ENCODE peak calls at places on chromosomes 1 and 21, in eight cellular contexts. M, R, L, Y, C, F, S and Q are unnamed samples.

GRCh38 chr1:177228721-177229088 is 57.9 kb downstream of the BRINP2 start:
- DNase-seq in M (no peak), R (peak), L (no peak), Y (no peak), C (no peak), F (no peak), S (no peak), Q (peak)

GRCh38 chr21:28979092-28979491 is 13.6 kb downstream of the LTN1 start:
- DNase-seq in M (no peak), R (no peak), L (no peak), Y (no peak), C (no peak), F (no peak), S (no peak), Q (no peak)

GRCh38 chr1:46464013-46464548 is 25.6 kb upstream of the DMBX1 start:
- DNase-seq in M (no peak), R (no peak), L (no peak), Y (no peak), C (no peak), F (no peak), S (no peak), Q (no peak)

GRCh38 chr1:62333431-62333830 is 14.2 kb upstream of the KANK4 start:
- DNase-seq in M (no peak), R (no peak), L (no peak), Y (no peak), C (no peak), F (no peak), S (no peak), Q (no peak)

GRCh38 chr1:25197982-25198681 is 34.2 kb downstream of the SYF2 start:
- DNase-seq in M (no peak), R (no peak), L (no peak), Y (no peak), C (no peak), F (no peak), S (no peak), Q (no peak)

GRCh38 chr1:214123061-214123784 is 135.4 kb downstream of the PROX1 start:
- DNase-seq in M (peak), R (peak), L (no peak), Y (peak), C (peak), F (peak), S (peak), Q (peak)

GRCh38 chr1:172499636-172500141 is 33.3 kb upstream of the SUCO start:
- DNase-seq in M (no peak), R (peak), L (no peak), Y (peak), C (no peak), F (no peak), S (no peak), Q (no peak)

GRCh38 chr21:31660134-31660565 is 657 bp downstream of the SOD1 start:
- DNase-seq in M (no peak), R (peak), L (no peak), Y (peak), C (peak), F (peak), S (no peak), Q (no peak)

GRCh38 chr1:230147253-230148193 is 80.5 kb downstream of the GALNT2 start:
- DNase-seq in M (no peak), R (no peak), L (no peak), Y (no peak), C (no peak), F (no peak), S (no peak), Q (no peak)

GRCh38 chr1:178613271-178613945 is 100.5 kb downstream of the TEX35 start:
- DNase-seq in M (no peak), R (peak), L (no peak), Y (no peak), C (no peak), F (no peak), S (no peak), Q (no peak)

GRCh38 chr1:32619701-32620485 is 30.5 kb downstream of the ZBTB8OS start:
- DNase-seq in M (no peak), R (peak), L (no peak), Y (no peak), C (no peak), F (no peak), S (no peak), Q (no peak)

GRCh38 chr1:181057079-181057478 is 23.3 kb downstream of the MR1 start:
- DNase-seq in M (no peak), R (no peak), L (no peak), Y (no peak), C (no peak), F (no peak), S (no peak), Q (no peak)

GRCh38 chr1:239703067-239703466 is 316.7 kb downstream of the CHRM3 start:
- DNase-seq in M (no peak), R (no peak), L (no peak), Y (no peak), C (no peak), F (no peak), S (no peak), Q (no peak)

GRCh38 chr1:159602501-159602900 is 14.9 kb downstream of the APCS start:
- DNase-seq in M (no peak), R (no peak), L (no peak), Y (no peak), C (no peak), F (no peak), S (no peak), Q (no peak)

GRCh38 chr1:98516306-98516705 is 145.2 kb upstream of the SNX7 start:
- DNase-seq in M (no peak), R (no peak), L (no peak), Y (no peak), C (no peak), F (no peak), S (no peak), Q (no peak)

GRCh38 chr21:46500224-46500861 is 41.7 kb downstream of the DIP2A start:
- DNase-seq in M (no peak), R (peak), L (no peak), Y (no peak), C (no peak), F (no peak), S (no peak), Q (no peak)

GRCh38 chr1:2588661-2589330 is 2.2 kb downstream of the PRXL2B start:
- DNase-seq in M (no peak), R (no peak), L (no peak), Y (no peak), C (no peak), F (no peak), S (no peak), Q (no peak)

GRCh38 chr1:234725177-234726132 is 115.5 kb upstream of the IRF2BP2 start:
- DNase-seq in M (no peak), R (peak), L (no peak), Y (peak), C (peak), F (peak), S (peak), Q (no peak)

GRCh38 chr1:190373705-190374336 is 103.8 kb downstream of the BRINP3 start:
- DNase-seq in M (peak), R (peak), L (no peak), Y (no peak), C (no peak), F (no peak), S (no peak), Q (no peak)

GRCh38 chr1:169105434-169106094 is 926 bp upstream of the ATP1B1 start:
- DNase-seq in M (no peak), R (peak), L (peak), Y (peak), C (peak), F (peak), S (peak), Q (no peak)

GRCh38 chr1:153805042-153805745 is 30.0 kb downstream of the SLC27A3 start:
- DNase-seq in M (no peak), R (peak), L (peak), Y (peak), C (no peak), F (no peak), S (peak), Q (peak)

GRCh38 chr1:95679262-95679661 is 445.3 kb downstream of the RWDD3 start:
- DNase-seq in M (no peak), R (no peak), L (no peak), Y (no peak), C (no peak), F (no peak), S (no peak), Q (no peak)

GRCh38 chr21:44400791-44401385 is 47.5 kb downstream of the TRPM2 start:
- DNase-seq in M (no peak), R (no peak), L (no peak), Y (no peak), C (no peak), F (no peak), S (no peak), Q (no peak)

GRCh38 chr1:101308935-101309333 is 72.1 kb downstream of the S1PR1 start:
- DNase-seq in M (no peak), R (no peak), L (no peak), Y (no peak), C (no peak), F (no peak), S (no peak), Q (no peak)

GRCh38 chr1:170562644-170563338 is 30.8 kb downstream of the GORAB start:
- DNase-seq in M (no peak), R (peak), L (peak), Y (peak), C (peak), F (peak), S (peak), Q (peak)

GRCh38 chr1:156310962-156311361 is 11.9 kb upstream of the VHLL start:
- DNase-seq in M (no peak), R (peak), L (peak), Y (no peak), C (no peak), F (no peak), S (peak), Q (no peak)

GRCh38 chr1:54243022-54243421 is 43.1 kb downstream of the MRPL37 start:
- DNase-seq in M (no peak), R (no peak), L (no peak), Y (no peak), C (no peak), F (no peak), S (no peak), Q (no peak)

GRCh38 chr21:44982558-44983244 is 42.9 kb downstream of the SLX9 start:
- DNase-seq in M (no peak), R (peak), L (peak), Y (peak), C (no peak), F (no peak), S (no peak), Q (no peak)

GRCh38 chr21:35649186-35649585 is 411.1 kb downstream of the SETD4 start:
- DNase-seq in M (no peak), R (peak), L (no peak), Y (no peak), C (no peak), F (no peak), S (no peak), Q (no peak)

GRCh38 chr1:206112600-206113301 is 4.4 kb downstream of the AVPR1B start:
- DNase-seq in M (no peak), R (no peak), L (no peak), Y (no peak), C (no peak), F (no peak), S (no peak), Q (no peak)

GRCh38 chr21:41752231-41752681 is 14.6 kb downstream of the RIPK4 start:
- DNase-seq in M (no peak), R (peak), L (no peak), Y (no peak), C (no peak), F (no peak), S (no peak), Q (peak)

GRCh38 chr1:42680045-42680444 is 2.2 kb upstream of the YBX1 start:
- DNase-seq in M (no peak), R (peak), L (no peak), Y (no peak), C (no peak), F (no peak), S (no peak), Q (no peak)

GRCh38 chr1:42680921-42681683 is 1.1 kb upstream of the YBX1 start:
- DNase-seq in M (no peak), R (peak), L (no peak), Y (no peak), C (no peak), F (no peak), S (no peak), Q (no peak)

GRCh38 chr1:42681771-42682483 is at the start of gene YBX1:
- DNase-seq in M (peak), R (peak), L (peak), Y (peak), C (peak), F (peak), S (peak), Q (peak)

GRCh38 chr1:42676534-42677087 is 5.6 kb upstream of the YBX1 start:
- DNase-seq in M (no peak), R (no peak), L (no peak), Y (peak), C (no peak), F (no peak), S (no peak), Q (no peak)

DNA sequence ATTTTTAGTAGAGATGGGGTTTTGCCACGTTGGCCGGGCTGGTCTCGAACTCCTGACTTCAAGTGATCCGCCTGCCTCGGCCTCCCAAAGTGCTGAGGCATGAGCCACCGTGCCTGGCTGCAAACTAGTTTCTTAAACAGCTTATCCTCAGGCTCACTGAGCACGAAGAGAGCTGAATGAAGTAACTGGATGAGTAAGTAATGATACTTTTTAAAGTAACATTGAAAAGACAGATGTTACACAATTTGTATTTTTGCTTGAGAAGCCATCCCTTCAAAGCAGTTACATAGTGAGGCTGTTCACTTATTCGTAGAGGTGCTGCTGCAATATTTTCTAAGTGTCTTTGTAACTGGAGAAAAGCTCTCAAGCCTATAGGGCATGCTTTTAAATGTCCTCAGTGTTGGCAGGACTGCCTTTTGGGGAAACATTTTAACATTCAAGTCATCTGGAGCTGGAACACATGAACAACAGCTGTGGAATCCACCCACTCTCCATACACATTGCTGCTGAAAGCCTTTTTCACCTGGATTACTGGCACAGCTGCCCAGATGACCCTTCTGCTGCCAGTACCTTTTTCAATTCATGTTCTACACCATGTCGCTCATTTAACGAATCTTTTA is 2.7 kb upstream of the YBX1 start:
- DNase-seq in M (no peak), R (peak), L (no peak), Y (no peak), C (no peak), F (no peak), S (no peak), Q (peak)
- H3K4me3 ChIP-seq in M (no peak), R (no peak), L (no peak), Y (no peak), C (no peak), F (no peak), S (no peak), Q (peak)

GRCh38 chr1:19283891-19284290 is 4.7 kb downstream of the AKR7A3 start:
- DNase-seq in M (no peak), R (no peak), L (no peak), Y (no peak), C (no peak), F (no peak), S (no peak), Q (no peak)

GRCh38 chr1:19284881-19285280 is 3.7 kb downstream of the AKR7A3 start:
- DNase-seq in M (no peak), R (no peak), L (no peak), Y (no peak), C (no peak), F (no peak), S (no peak), Q (no peak)

GRCh38 chr1:19287436-19288185 is 959 bp downstream of the AKR7A3 start:
- DNase-seq in M (no peak), R (no peak), L (no peak), Y (no peak), C (no peak), F (no peak), S (no peak), Q (no peak)

GRCh38 chr1:19294638-19295037 is 6.1 kb upstream of the AKR7A3 start:
- DNase-seq in M (no peak), R (no peak), L (no peak), Y (no peak), C (no peak), F (no peak), S (no peak), Q (no peak)

DNA sequence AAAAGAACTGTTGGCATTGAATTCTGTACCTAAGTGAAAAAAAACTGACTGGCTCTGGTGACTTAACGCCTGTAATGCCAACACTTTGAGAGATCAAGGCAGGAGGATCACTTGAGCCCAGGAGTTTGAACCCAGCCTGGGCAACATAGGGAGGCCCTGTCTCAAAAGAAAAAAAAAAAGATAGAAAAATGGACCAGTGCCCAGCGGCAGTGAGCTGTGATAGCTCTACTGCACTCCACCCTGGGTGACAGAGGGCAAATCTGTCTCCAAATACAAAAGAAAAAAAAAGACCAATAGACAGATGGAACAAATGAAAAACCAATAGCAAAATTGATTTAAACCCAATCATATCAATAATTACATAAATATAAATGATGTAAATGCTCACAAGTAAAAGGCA is 674 bp upstream of the AKR7A3 start:
- DNase-seq in M (no peak), R (no peak), L (no peak), Y (no peak), C (no peak), F (no peak), S (no peak), Q (no peak)
- H3K4me3 ChIP-seq in M (no peak), R (peak), L (peak), Y (peak), C (no peak), F (no peak), S (peak), Q (peak)

DNA sequence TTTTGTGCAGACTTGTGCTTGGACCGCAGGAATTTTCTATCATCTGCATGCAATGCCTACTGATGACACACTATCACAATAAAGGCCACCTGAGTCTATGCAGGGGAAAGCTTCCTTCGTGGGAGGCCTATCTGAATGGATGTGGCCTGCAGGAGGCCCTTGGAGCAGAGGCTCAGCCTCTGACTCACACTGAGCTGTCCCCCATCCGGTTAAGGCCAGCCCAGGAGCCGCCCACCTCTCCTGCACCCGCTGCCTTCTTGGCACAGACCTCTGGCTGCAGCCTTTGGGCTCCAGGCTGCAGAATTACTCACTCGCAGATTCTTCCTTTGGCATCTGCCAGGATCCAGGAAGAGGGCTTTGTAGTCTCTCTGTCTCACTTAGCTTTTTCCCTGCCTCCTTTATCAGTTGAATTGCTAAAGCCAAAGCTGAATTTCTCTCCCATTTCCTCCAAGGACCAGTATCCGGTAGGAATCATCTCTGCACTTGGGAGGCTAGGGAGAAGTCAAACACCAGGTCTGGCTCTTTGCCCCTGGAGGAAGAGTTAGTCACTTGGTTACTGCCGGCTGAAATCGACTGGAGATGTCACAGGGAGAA is 65.1 kb upstream of the JUN start:
- DNase-seq in M (no peak), R (peak), L (peak), Y (peak), C (peak), F (peak), S (peak), Q (peak)
- H3K4me3 ChIP-seq in M (no peak), R (peak), L (no peak), Y (no peak), C (no peak), F (no peak), S (no peak), Q (no peak)

GRCh38 chr1:45146833-45147232 is 59.6 kb downstream of the ZSWIM5 start:
- DNase-seq in M (no peak), R (peak), L (no peak), Y (no peak), C (no peak), F (no peak), S (no peak), Q (no peak)
- H3K4me3 ChIP-seq in M (no peak), R (no peak), L (no peak), Y (no peak), C (no peak), F (no peak), S (no peak), Q (no peak)

GRCh38 chr1:20291621-20292020 is 946 bp downstream of the VWA5B1 start:
- DNase-seq in M (no peak), R (peak), L (no peak), Y (no peak), C (no peak), F (no peak), S (no peak), Q (no peak)
- H3K4me3 ChIP-seq in M (peak), R (no peak), L (no peak), Y (no peak), C (no peak), F (no peak), S (no peak), Q (no peak)